ENCODE peak calls at places on chromosome 1, in six cellular contexts. S is GM23338, D is GM23248, A is HCT116, Q is hepatocyte, F is PC-9. X is an unnamed sample. For H3K9me2, the result is how much of the 10 kb centered on the place peaks cover.

GRCh38 chr1:54395535-54395934 is 10.7 kb downstream of the SSBP3 start:
- DNase-seq in D (no peak), A (no peak), Q (no peak), F (no peak), S (no peak), X (no peak)

GRCh38 chr1:19577001-19577400 is 67.1 kb upstream of the NBL1 start:
- DNase-seq in S (no peak), F (no peak), A (no peak), Q (no peak), D (peak), X (no peak)

GRCh38 chr1:55695151-55695550 is 480.0 kb upstream of the USP24 start:
- DNase-seq in D (peak), S (no peak), A (no peak), F (no peak), Q (no peak), X (no peak)

GRCh38 chr1:51906306-51907078 is 28.0 kb upstream of the NRDC start:
- DNase-seq in A (no peak), S (no peak), D (peak), F (no peak), Q (no peak), X (peak)

GRCh38 chr1:228343211-228343661 is 63.4 kb downstream of the TRIM11 start:
- DNase-seq in S (no peak), D (no peak), F (no peak), Q (no peak), A (no peak), X (no peak)

GRCh38 chr1:8818325-8818775 is 910 bp upstream of the RERE start:
- DNase-seq in Q (peak), S (no peak), D (peak), F (peak), A (peak), X (peak)

GRCh38 chr1:200243042-200243437 is 166.8 kb downstream of the ZNF281 start:
- DNase-seq in F (no peak), Q (peak), S (no peak), D (peak), A (no peak), X (no peak)

GRCh38 chr1:53330819-53331218 is 2.9 kb upstream of the LRP8 start:
- DNase-seq in D (no peak), Q (no peak), A (no peak), S (no peak), F (peak), X (no peak)

GRCh38 chr1:231387770-231388669 is 34.1 kb downstream of the EGLN1 start:
- DNase-seq in S (no peak), D (peak), A (no peak), F (no peak), Q (no peak), X (peak)

GRCh38 chr1:14020006-14020405 is 320.0 kb downstream of the PRDM2 start:
- DNase-seq in S (no peak), A (no peak), Q (no peak), F (no peak), D (no peak), X (no peak)
- H3K9me2 ChIP-seq in S (under half), A (under half), Q (under half), F (under half), D (under half), X (under half)

GRCh38 chr1:244393604-244394176 is 58.0 kb downstream of the ADSS2 start:
- DNase-seq in Q (no peak), A (no peak), S (no peak), D (no peak), F (no peak), X (no peak)

GRCh38 chr1:244387415-244387814 is 64.3 kb downstream of the ADSS2 start:
- DNase-seq in D (no peak), F (no peak), A (no peak), Q (no peak), S (no peak), X (no peak)

GRCh38 chr1:244391761-244392160 is 59.9 kb downstream of the ADSS2 start:
- DNase-seq in Q (peak), A (no peak), F (peak), D (peak), S (no peak), X (peak)

GRCh38 chr1:244386595-244386994 is 65.1 kb downstream of the ADSS2 start:
- DNase-seq in D (no peak), F (no peak), Q (no peak), S (no peak), A (no peak), X (no peak)

GRCh38 chr1:244388961-244389360 is 62.7 kb downstream of the ADSS2 start:
- DNase-seq in D (peak), S (no peak), A (no peak), F (no peak), Q (no peak), X (no peak)
- H3K4me3 ChIP-seq in D (peak), S (no peak), A (no peak), F (no peak), Q (no peak), X (no peak)

GRCh38 chr1:75136158-75136815 is 2.1 kb downstream of the LHX8 start:
- DNase-seq in A (no peak), D (peak), S (peak), F (no peak), Q (peak), X (no peak)
- TF ChIP-seq EZH2 in A (no peak), D (peak), S (peak), F (no peak), Q (peak), X (no peak)

DNA sequence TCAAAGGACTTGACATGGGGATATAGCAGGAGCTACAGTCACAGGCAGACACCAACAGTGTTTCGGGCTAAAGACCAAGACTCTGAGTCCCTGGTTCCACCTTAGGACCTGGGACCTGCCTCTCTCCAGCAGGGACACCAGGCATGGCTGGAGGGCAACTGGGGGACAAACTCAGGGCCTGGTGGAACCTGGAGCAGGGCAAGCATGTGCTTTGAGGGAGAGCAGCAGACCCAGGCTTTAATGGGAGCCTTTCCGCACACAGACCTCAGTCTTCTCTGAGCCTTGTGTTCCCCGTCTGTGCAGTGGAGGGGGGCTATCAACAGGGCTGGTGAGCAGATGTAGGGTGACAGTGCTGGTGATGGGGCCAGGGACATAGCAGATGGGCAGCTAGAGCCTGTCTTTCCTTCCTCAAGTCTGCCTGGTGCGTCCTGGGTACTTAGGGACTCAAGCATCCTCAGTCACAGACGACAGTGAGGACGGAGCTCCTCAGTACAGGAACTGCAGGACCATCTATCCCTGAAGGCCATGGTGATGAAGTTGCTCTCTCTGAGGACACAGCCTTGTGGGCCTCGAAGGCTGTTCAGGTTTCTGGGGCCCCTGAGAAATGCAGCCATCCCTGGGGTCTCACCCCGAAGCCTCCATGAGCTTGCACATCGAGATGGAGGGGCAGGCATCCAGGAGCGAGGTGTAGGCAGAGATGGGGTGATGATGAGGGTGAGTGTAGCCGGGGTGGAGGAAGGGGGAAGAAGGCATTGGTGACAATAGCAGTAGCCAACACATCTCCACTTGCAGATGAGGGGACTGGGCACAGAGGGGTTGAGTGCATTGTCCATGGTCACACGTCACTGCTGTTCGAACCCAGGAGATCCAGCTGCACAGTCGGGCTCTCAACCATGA is 593.4 kb downstream of the PTPRU start:
- DNase-seq in S (no peak), Q (no peak), A (no peak), D (no peak), F (no peak), X (no peak)
- H3K9me2 ChIP-seq in S (under half), Q (under half), A (under half), D (under half), F (under half), X (under half)

GRCh38 chr1:154962795-154963330 is 1.3 kb upstream of the PYGO2 start:
- DNase-seq in S (no peak), F (no peak), A (no peak), Q (no peak), D (no peak), X (no peak)
- H3K4me3 ChIP-seq in S (peak), F (peak), A (peak), Q (peak), D (peak), X (peak)

DNA sequence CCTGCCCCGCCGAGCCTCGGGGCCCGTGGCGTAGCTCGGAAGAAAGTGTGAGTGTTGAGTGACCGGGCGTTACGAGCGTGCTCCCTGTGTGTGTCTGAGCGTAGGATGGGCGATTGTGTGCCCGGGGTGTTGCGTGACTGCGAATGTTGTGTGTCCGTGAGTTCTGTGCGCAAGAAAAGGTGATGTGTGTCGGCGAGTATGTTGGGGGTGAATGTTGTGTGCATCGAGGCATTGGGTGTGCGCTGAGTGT is 346 bp downstream of the PTPRU start:
- DNase-seq in Q (no peak), F (no peak), D (no peak), S (no peak), A (no peak), X (no peak)
- TF ChIP-seq EZH2 in Q (no peak), F (no peak), D (no peak), S (no peak), A (no peak), X (no peak)

DNA sequence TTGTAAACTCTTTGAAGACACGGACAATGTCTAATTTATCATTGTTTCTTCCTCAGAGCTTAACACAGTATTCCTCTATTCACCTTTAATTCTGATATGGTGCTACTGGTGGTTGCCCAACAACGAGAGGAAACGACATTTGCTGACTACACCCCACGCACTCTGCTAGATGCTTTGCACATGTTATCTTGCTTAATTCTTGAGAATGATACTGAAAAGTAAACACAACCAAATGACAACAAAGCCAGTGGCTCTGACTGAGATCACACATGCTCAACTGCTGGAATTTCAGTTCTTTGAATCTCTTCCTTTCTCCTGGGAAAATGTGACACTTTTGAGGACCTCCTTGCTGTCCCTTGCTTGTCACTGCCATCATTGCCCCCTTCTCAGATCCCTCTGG is 37.2 kb upstream of the DDAH1 start:
- DNase-seq in S (no peak), A (no peak), Q (no peak), F (no peak), D (peak), X (no peak)
- H3K9me2 ChIP-seq in S (under half), A (under half), Q (under half), F (under half), D (under half), X (under half)

X was measured in PC-3.